ENCODE peak calls at places on chromosomes 3 and 15, in nine cellular contexts. N, M, C, B, W, X, L, V and A are unnamed samples.

GRCh38 chr15:89367485-89368451 is 33.1 kb upstream of the POLG start:
- DNase-seq in B (no peak), L (peak), W (no peak), X (no peak), V (no peak), C (no peak), N (peak), M (peak), A (no peak)

GRCh38 chr3:186588619-186589018 is 18.1 kb downstream of the DNAJB11 start:
- DNase-seq in L (no peak), B (no peak), M (no peak), W (no peak), C (no peak), V (no peak), X (no peak), N (no peak), A (no peak)

GRCh38 chr15:68312701-68313204 is 35.2 kb downstream of the FEM1B start:
- DNase-seq in N (no peak), X (peak), B (no peak), W (peak), M (peak), L (no peak), C (no peak), V (peak), A (no peak)

GRCh38 chr3:127865941-127866340 is 43.6 kb upstream of the MGLL start:
- DNase-seq in C (no peak), X (no peak), B (no peak), M (no peak), W (no peak), N (no peak), V (no peak), L (no peak), A (no peak)

GRCh38 chr15:75107905-75108838 is 84.8 kb downstream of the PPCDC start:
- DNase-seq in W (no peak), M (no peak), N (peak), X (no peak), L (no peak), B (peak), V (no peak), C (peak), A (peak)

GRCh38 chr3:11910971-11911531 is 64.4 kb upstream of the TAMM41 start:
- DNase-seq in V (no peak), W (no peak), M (peak), X (no peak), C (no peak), N (no peak), L (no peak), B (no peak), A (no peak)

GRCh38 chr3:182596673-182597410 is 196.5 kb upstream of the ATP11B start:
- DNase-seq in N (no peak), C (no peak), X (no peak), W (no peak), V (no peak), L (no peak), M (no peak), B (no peak), A (no peak)

GRCh38 chr15:28093761-28094535 is 5.2 kb downstream of the OCA2 start:
- DNase-seq in M (no peak), C (no peak), W (no peak), N (no peak), B (no peak), L (no peak), V (no peak), X (no peak), A (no peak)

GRCh38 chr15:73493936-73494335 is 51.0 kb downstream of the REC114 start:
- DNase-seq in X (no peak), M (no peak), W (no peak), B (no peak), V (no peak), C (no peak), L (no peak), N (no peak), A (no peak)

DNA sequence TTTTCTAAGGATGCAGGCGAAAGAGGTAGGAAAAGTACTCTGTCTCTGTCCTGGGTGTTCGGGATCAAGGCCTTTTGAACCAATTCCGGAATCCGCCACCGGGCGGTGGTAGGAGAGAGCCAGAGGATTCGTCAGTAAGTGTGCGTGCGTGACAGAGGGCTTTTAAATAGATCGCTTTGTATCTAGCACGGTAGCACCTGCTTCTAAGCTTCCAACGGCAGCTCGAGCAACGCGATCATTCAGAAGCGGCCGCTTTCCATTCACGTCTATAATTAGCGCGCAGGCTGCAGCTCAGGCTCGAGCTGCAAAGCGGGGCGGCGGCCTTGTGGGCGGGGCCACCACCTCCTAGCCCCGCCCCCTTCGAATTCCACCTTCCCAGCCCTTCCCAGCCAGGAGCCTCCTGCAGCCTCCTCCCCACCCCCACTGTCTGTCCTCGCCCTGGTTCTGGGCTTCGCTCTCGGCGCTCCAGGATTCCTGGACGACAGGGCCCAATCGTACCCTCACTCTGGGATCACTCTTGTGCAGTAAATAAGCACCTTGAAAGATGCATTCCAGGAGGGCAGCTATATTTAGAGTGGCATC is 224.3 kb upstream of the TPRG1 start:
- DNase-seq in M (peak), B (peak), L (peak), V (peak), N (peak), W (peak), X (peak), C (no peak), A (no peak)
- H3K4me3 ChIP-seq in M (no peak), B (peak), L (peak), V (peak), N (peak), W (peak), X (peak), C (peak), A (peak)

GRCh38 chr3:16427309-16427965 is 86.1 kb downstream of the RFTN1 start:
- DNase-seq in M (no peak), N (no peak), L (no peak), V (peak), W (no peak), C (peak), B (no peak), X (peak), A (peak)

GRCh38 chr3:16425398-16426057 is 88.0 kb downstream of the RFTN1 start:
- DNase-seq in L (no peak), V (no peak), N (no peak), X (no peak), M (no peak), B (no peak), C (no peak), W (no peak), A (no peak)

GRCh38 chr3:16423947-16424673 is 89.4 kb downstream of the RFTN1 start:
- DNase-seq in B (no peak), X (no peak), N (no peak), V (no peak), L (no peak), W (no peak), M (no peak), C (no peak), A (no peak)

GRCh38 chr3:16429086-16429485 is 84.4 kb downstream of the RFTN1 start:
- DNase-seq in V (no peak), L (no peak), M (no peak), C (no peak), N (no peak), W (no peak), B (no peak), X (no peak), A (no peak)

DNA sequence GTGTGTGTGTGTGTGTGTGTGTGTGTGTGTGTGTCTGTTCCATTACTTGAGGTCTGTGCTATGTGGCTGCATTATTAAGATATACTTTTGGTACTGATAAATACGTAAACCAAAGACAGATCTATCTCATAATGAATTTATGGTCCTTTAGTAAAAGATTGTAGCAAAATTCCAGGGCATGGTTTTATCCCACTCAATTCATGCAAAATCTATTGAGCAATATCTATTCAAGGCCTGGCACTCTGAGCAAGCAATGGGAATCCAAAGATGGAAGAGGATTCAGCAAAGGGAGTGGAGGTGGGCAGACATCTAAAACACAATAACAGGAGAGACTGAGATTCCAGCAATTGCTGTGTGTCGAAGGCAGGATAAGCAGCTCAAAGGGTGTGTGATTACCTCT is 86.8 kb downstream of the RFTN1 start:
- DNase-seq in B (no peak), W (no peak), C (no peak), V (no peak), M (no peak), N (no peak), L (no peak), X (no peak), A (no peak)
- H3K4me3 ChIP-seq in B (no peak), W (no peak), C (no peak), V (no peak), M (no peak), N (no peak), L (no peak), X (no peak), A (no peak)

GRCh38 chr3:119357190-119357589 is 63.0 kb downstream of the ARHGAP31 start:
- DNase-seq in N (no peak), W (no peak), X (no peak), B (no peak), V (no peak), L (no peak), C (no peak), M (no peak), A (no peak)
- H3K4me3 ChIP-seq in N (no peak), W (no peak), X (no peak), B (no peak), V (no peak), L (no peak), C (no peak), M (no peak), A (no peak)

DNA sequence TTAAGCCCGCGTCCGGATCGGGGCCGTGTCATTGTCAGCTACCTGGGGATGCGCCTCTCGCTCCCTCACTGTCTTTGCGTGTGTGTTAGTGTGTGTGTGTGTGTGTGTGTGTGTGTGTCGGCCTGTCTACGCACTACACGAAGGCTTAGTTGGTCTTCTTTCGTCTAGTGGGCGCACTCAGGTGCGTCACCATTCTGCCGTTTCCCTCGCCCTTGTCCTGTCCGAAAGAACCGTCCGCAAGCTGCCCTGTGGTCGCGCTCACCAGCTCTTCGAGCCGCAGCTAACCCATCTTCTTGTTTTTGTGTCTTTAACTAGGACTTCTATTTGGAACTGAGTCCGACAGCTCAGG is 650 bp upstream of the PAQR9 start:
- DNase-seq in N (no peak), X (no peak), B (no peak), W (no peak), M (no peak), V (no peak), L (peak), C (no peak), A (no peak)
- H3K4me3 ChIP-seq in N (peak), X (peak), B (no peak), W (peak), M (peak), V (peak), L (peak), C (peak), A (peak)

GRCh38 chr15:60614862-60615771 is 136.2 kb upstream of the ICE2 start:
- DNase-seq in V (no peak), L (peak), M (no peak), C (no peak), B (no peak), W (no peak), N (no peak), X (no peak), A (no peak)
- H3K4me3 ChIP-seq in V (no peak), L (no peak), M (no peak), C (no peak), B (no peak), W (no peak), N (no peak), X (no peak), A (no peak)

GRCh38 chr3:9947025-9947995 is 4.9 kb downstream of the PRRT3 start:
- DNase-seq in M (peak), L (peak), V (peak), C (peak), B (no peak), W (peak), N (peak), X (peak), A (no peak)
- H3K4me3 ChIP-seq in M (peak), L (peak), V (peak), C (peak), B (no peak), W (peak), N (peak), X (peak), A (peak)

DNA sequence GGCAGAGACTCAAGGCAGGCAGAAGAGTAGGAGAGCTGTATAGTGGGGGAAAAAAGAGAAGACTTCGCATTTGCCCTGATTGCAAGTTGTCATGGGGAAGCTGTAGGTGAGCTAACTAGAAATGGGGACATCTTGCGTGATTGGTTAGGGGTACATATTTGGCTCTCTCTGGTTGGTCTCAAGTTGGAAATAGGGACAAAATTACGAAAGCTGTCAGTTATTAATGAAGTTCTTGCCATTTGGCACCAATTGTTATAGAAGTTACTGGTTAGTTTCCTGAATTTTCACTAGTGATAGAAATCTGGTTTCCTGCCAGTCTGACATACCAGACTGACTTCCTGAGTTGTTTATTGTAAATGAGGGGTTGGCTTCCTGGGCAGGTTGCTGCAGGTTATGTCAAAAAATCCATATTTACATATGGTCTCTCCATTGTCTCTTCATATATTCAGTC is 8.3 kb upstream of the SENP7 start:
- DNase-seq in C (no peak), B (peak), W (no peak), N (no peak), L (no peak), X (no peak), M (no peak), V (no peak), A (no peak)
- H3K4me3 ChIP-seq in C (no peak), B (peak), W (no peak), N (no peak), L (no peak), X (no peak), M (no peak), V (no peak), A (no peak)